ENCODE peak calls at places on chromosomes 13 and 19, in nine cellular contexts. W is heart left ventricle, X is uterus, O is cardiac muscle cell, K is retinal pigment epithelial cell, Q is AG04450, F is fibroblast of the aortic adventitia, E is breast epithelium, D is thyroid gland. U is an unnamed sample.

GRCh38 chr13:82224806-82225205 is 1657.5 kb downstream of the SLITRK1 start:
- DNase-seq in E (no peak), W (no peak), Q (no peak), F (no peak), O (no peak), X (no peak), K (no peak), D (no peak), U (no peak)

GRCh38 chr19:55477905-55478304 is 1.5 kb downstream of the ZNF628 start:
- DNase-seq in D (no peak), Q (no peak), F (no peak), X (no peak), E (no peak), K (no peak), W (no peak), O (no peak), U (no peak)

GRCh38 chr19:33763661-33764343 is 32.9 kb upstream of the KCTD15 start:
- DNase-seq in X (no peak), Q (no peak), K (no peak), E (no peak), W (peak; percentile 54), O (no peak), D (no peak), F (no peak), U (no peak)

GRCh38 chr13:106467406-106468122 is 67.9 kb downstream of the EFNB2 start:
- DNase-seq in D (no peak), K (no peak), O (no peak), E (no peak), Q (no peak), X (no peak), W (no peak), F (no peak), U (no peak)

GRCh38 chr19:37983916-37984315 is 76.9 kb downstream of the SIPA1L3 start:
- DNase-seq in Q (no peak), K (no peak), F (no peak), E (no peak), D (no peak), W (no peak), O (no peak), X (no peak), U (no peak)

GRCh38 chr13:99361197-99361596 is 54.0 kb upstream of the GPR183 start:
- DNase-seq in O (no peak), W (no peak), X (no peak), D (no peak), K (no peak), E (no peak), F (no peak), Q (no peak), U (no peak)

GRCh38 chr19:55300821-55301458 is 17.1 kb downstream of the BRSK1 start:
- DNase-seq in Q (no peak), X (no peak), K (no peak), O (no peak), E (no peak), F (no peak), D (no peak), W (no peak), U (no peak)

GRCh38 chr13:112055032-112055416 is 11.9 kb upstream of the SOX1 start:
- DNase-seq in D (no peak), W (no peak), Q (no peak), O (no peak), X (no peak), K (no peak), F (no peak), E (no peak), U (no peak)

GRCh38 chr13:26457212-26457611 is 100.3 kb upstream of the WASF3 start:
- DNase-seq in O (no peak), X (no peak), Q (no peak), D (no peak), K (no peak), F (no peak), E (no peak), W (no peak), U (no peak)

GRCh38 chr19:46328079-46328478 is 18.8 kb upstream of the PPP5C start:
- DNase-seq in Q (no peak), K (no peak), X (no peak), O (no peak), F (no peak), W (no peak), D (no peak), E (no peak), U (no peak)

GRCh38 chr13:76620036-76620435 is 266.2 kb downstream of the KCTD12 start:
- DNase-seq in X (no peak), O (peak; percentile 8), Q (no peak), E (no peak), K (no peak), W (no peak), D (no peak), F (no peak), U (no peak)

GRCh38 chr19:19552811-19553210 is 14.7 kb downstream of the CILP2 start:
- DNase-seq in O (peak; percentile 50), Q (no peak), E (no peak), D (no peak), W (no peak), F (no peak), X (no peak), K (no peak), U (no peak)

GRCh38 chr19:12834976-12835757 is 788 bp upstream of the RTBDN start:
- DNase-seq in K (no peak), X (no peak), F (no peak), Q (no peak), D (peak; percentile 20), O (peak; percentile 21), E (no peak), W (no peak), U (no peak)

GRCh38 chr19:5355076-5355475 is 14.5 kb upstream of the PTPRS start:
- DNase-seq in O (no peak), X (no peak), E (no peak), Q (no peak), D (no peak), F (no peak), W (no peak), K (no peak), U (no peak)

GRCh38 chr13:30545320-30545719 is 72.4 kb upstream of the USPL1 start:
- DNase-seq in E (no peak), O (no peak), Q (no peak), K (no peak), X (no peak), F (no peak), W (no peak), D (no peak), U (no peak)

GRCh38 chr13:30552567-30552966 is 65.2 kb upstream of the USPL1 start:
- DNase-seq in E (no peak), K (no peak), D (no peak), X (no peak), F (no peak), W (no peak), O (no peak), Q (no peak), U (no peak)

DNA sequence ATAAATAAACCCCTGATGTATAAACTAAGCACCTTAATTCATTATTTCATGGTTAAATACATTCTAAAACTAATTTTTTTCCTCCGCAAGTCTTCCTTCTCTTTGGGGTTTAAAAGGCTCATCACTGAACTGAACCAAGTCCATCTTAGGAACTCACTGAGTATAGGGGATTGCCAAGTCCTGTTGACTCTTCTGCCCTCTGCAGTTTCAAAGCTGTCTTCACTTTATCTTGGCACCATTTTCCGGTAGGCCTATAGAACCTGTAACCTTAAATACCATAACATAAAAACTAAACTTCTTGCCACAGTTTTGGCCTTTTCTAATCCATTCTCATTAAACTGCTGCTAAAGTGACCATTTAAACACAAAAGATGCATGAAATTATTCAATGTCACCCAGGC is 66.5 kb upstream of the USPL1 start:
- DNase-seq in X (no peak), K (peak; percentile 5), E (no peak), Q (no peak), D (no peak), O (peak; percentile 52), W (no peak), F (peak; percentile 46), U (no peak)
- TF ChIP-seq CTCF in X (peak; percentile 30), K (peak; percentile 41), E (peak; percentile 43), Q (peak; percentile 44), D (no peak), O (peak; percentile 33), W (peak; percentile 24), F (peak; percentile 29), U (peak; percentile 64)

DNA sequence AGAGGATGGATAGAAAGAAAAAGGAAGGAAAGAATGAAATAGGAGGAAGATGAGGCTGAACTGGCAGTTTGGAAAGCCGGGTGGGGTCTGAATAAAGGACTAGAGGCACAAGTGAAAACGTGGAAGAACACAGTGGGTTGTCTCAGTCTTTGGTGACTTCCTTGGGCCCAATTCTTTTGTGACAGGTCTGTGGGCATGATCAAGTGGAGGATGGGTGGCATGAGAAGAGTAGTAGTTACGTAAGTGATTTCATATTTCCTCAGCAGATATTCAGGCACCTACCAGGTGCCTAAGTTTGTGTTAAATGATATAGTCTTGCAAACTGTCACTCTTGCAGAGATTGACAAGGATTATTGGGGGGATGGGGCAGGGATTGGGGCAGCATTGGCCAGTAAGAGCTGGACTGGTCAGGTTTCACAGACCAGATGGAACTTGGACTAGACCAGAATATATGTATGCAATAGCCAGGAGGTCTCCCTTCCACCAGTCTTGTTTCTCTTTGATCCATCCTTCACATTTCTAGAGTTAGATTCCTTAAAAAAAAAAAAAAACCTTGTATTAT is 2.7 kb downstream of the TPP2 start:
- DNase-seq in Q (no peak), E (no peak), F (no peak), X (no peak), W (no peak), O (no peak), D (no peak), K (no peak), U (no peak)
- H3K4me3 ChIP-seq in Q (no peak overlapping the region), E (peak overlapping the region; percentile 10), F (no peak overlapping the region), X (no peak overlapping the region), W (no peak overlapping the region), O (no peak overlapping the region), D (no peak overlapping the region), K (no peak overlapping the region), U (no peak overlapping the region)

DNA sequence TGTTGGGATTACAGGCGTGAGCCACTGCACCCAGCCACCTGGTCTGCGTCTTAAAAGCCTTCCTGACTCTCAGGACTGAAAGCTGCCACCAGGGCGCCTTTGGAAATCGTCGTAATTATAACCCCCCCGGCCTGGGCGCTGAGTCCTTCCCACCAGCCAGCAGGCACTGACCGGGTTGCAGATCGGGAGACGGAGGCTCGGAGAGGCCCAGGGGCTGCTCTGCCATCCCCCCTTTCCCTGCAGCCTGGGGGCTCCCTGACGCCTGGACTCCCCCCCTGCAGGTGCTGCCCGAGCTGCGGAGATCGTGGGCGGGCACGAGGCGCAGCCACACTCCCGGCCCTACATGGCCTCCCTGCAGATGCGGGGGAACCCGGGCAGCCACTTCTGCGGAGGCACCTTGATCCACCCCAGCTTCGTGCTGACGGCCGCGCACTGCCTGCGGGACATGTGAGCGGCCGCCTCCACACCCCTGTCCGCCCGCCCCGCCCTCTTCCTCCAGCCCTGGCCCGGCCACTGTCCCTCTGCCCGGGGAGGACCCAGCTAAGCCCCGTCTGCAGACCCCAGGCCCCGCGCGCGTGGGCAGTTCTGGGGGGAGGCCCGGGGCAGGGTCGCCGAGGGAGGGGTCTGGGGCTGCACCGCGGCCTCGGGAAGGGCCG is 2.5 kb downstream of the PRTN3 start:
- DNase-seq in Q (no peak), E (no peak), W (no peak), O (no peak), F (no peak), K (no peak), X (no peak), D (peak; percentile 46), U (no peak)
- TF ChIP-seq CTCF in Q (peak; percentile 5), E (peak; percentile 32), W (no peak), O (no peak), F (peak; percentile 11), K (no peak), X (no peak), D (no peak), U (no peak)

DNA sequence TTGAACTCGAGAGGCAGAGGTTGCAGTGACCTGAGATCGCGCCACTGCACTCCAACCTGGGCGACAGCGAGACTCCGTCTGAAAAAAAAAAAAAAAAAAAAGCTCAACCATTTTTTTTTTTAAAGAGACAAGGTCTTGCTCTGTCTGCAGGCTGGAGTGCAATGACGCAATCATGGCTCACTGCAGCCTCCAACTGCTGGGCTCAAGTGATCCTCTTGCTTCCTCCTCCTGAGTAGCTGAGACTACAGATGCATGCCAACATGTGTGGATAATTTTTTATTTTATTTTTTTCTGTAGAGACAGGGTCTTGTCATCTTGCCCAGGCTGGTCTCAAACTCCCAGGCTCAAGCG is 10.3 kb downstream of the EHD2 start:
- DNase-seq in W (peak; percentile 80), X (peak; percentile 82), O (peak; percentile 92), F (peak; percentile 92), E (no peak), K (no peak), Q (no peak), D (peak; percentile 78), U (no peak)
- H3K4me3 ChIP-seq in W (peak overlapping the region; percentile 49), X (peak overlapping the region; percentile 17), O (no peak overlapping the region), F (no peak overlapping the region), E (peak overlapping the region; percentile 50), K (peak overlapping the region; percentile 10), Q (no peak overlapping the region), D (no peak overlapping the region), U (peak overlapping the region; percentile 26)